ENCODE peak calls at places on chromosomes 2 and 18, in nine cellular contexts. C is GM23338; V is AG04449; P is cerebellar cortex; X is renal cortical epithelial cell; H is GF-D8; Q is stimulated activated CD4-positive, alpha-beta T cell treated with anti-CD3 and anti-CD28 coated beads, Interleukin-2, amount 100 ng/mL, for 24 hours; N is Right ventricle myocardium superior; T is fibroblast of pulmonary artery. A is an unnamed sample.
A peak's percentile ranks its signal among the peaks of the same experiment; 100 is the strongest.

GRCh38 chr2:177603734-177604133 is 211.2 kb downstream of the AGPS start:
- DNase-seq in N (no peak), C (no peak), Q (no peak), P (no peak), H (no peak), T (no peak), X (no peak), V (no peak), A (no peak)

GRCh38 chr2:67260348-67261277 is 136.5 kb upstream of the ETAA1 start:
- DNase-seq in V (peak; percentile 99), Q (no peak), T (peak; percentile 98), C (no peak), N (peak; percentile 68), X (peak; percentile 85), H (no peak), P (peak; percentile 52), A (peak; percentile 75)

GRCh38 chr2:68293024-68293423 is 26.7 kb downstream of the CNRIP1 start:
- DNase-seq in T (no peak), H (no peak), C (no peak), P (no peak), Q (no peak), N (no peak), V (no peak), X (no peak), A (no peak)

GRCh38 chr18:56162316-56162715 is 476.1 kb downstream of the TXNL1 start:
- DNase-seq in V (no peak), Q (no peak), X (no peak), H (no peak), C (no peak), N (no peak), T (peak; percentile 27), P (no peak), A (no peak)

GRCh38 chr2:224378087-224379085 is 23.5 kb downstream of the FAM124B start:
- DNase-seq in P (no peak), N (no peak), T (no peak), V (no peak), X (no peak), C (no peak), H (peak; percentile 59), Q (no peak), A (no peak)

GRCh38 chr2:53631313-53632125 is 136.1 kb upstream of the CHAC2 start:
- DNase-seq in Q (no peak), X (no peak), V (no peak), H (no peak), N (no peak), P (no peak), C (no peak), T (no peak), A (no peak)

GRCh38 chr2:136362676-136363390 is 244.9 kb upstream of the CXCR4 start:
- DNase-seq in V (no peak), Q (no peak), C (no peak), X (peak; percentile 65), P (no peak), T (no peak), H (no peak), N (no peak), A (no peak)

GRCh38 chr2:48178611-48179010 is 272.3 kb upstream of the FBXO11 start:
- DNase-seq in T (no peak), Q (no peak), V (no peak), H (no peak), X (no peak), P (no peak), C (no peak), N (no peak), A (no peak)

GRCh38 chr2:226904592-226904991 is 68.7 kb downstream of the RHBDD1 start:
- DNase-seq in Q (no peak), C (no peak), P (no peak), V (no peak), H (no peak), T (no peak), N (no peak), X (no peak), A (no peak)

GRCh38 chr18:32542221-32542798 is 71.6 kb upstream of the GAREM1 start:
- DNase-seq in P (no peak), Q (no peak), H (no peak), T (peak; percentile 3), V (no peak), C (peak; percentile 21), X (peak; percentile 99), N (no peak), A (peak; percentile 60)

GRCh38 chr18:62420513-62421209 is 95.6 kb downstream of the TNFRSF11A start:
- DNase-seq in V (no peak), X (peak; percentile 80), T (peak; percentile 61), Q (peak; percentile 72), H (peak; percentile 37), P (no peak), C (no peak), N (peak; percentile 42), A (no peak)

GRCh38 chr2:200378652-200379290 is 72.3 kb downstream of the SPATS2L start:
- DNase-seq in X (peak; percentile 72), N (no peak), V (no peak), C (no peak), P (no peak), Q (no peak), T (peak; percentile 51), H (no peak), A (peak; percentile 58)

GRCh38 chr2:242015366-242016065 is 146.0 kb downstream of the RTP5 start:
- DNase-seq in Q (no peak), C (no peak), N (no peak), T (no peak), H (no peak), V (no peak), X (no peak), P (no peak), A (no peak)

GRCh38 chr2:34332813-34333212 is 733.7 kb upstream of the FAM98A start:
- DNase-seq in P (no peak), T (no peak), C (no peak), N (no peak), H (no peak), Q (no peak), V (no peak), X (peak; percentile 78), A (peak; percentile 44)

GRCh38 chr2:129709030-129709955 is 270.2 kb upstream of the RAB6C start:
- DNase-seq in X (no peak), Q (no peak), T (no peak), C (no peak), H (no peak), N (no peak), P (no peak), V (no peak), A (no peak)

GRCh38 chr2:113966832-113967231 is 76.9 kb downstream of the ACTR3 start:
- DNase-seq in T (peak; percentile 66), P (no peak), V (no peak), C (no peak), N (no peak), Q (no peak), X (peak; percentile 24), H (no peak), A (peak; percentile 36)

GRCh38 chr2:66862871-66863650 is 428.1 kb downstream of the MEIS1 start:
- DNase-seq in P (no peak), X (no peak), V (no peak), H (no peak), T (peak; percentile 80), N (no peak), C (no peak), Q (no peak), A (no peak)